ENCODE peak calls at places on chromosomes 2 and 18, in five cellular contexts. A is IMR-90, G is GM04504, K is retina, T is GM20000. P is an unnamed sample.

GRCh38 chr2:159082119-159082518 is 113.7 kb downstream of the TANC1 start:
- DNase-seq in A (no peak), G (no peak), K (no peak), T (no peak), P (no peak)

GRCh38 chr2:112585873-112586477 is 1.6 kb downstream of the CHCHD5 start:
- DNase-seq in A (no peak), G (no peak), K (no peak), T (no peak), P (no peak)

GRCh38 chr18:3054785-3055184 is 41.8 kb upstream of the LPIN2 start:
- DNase-seq in A (no peak), G (no peak), K (no peak), T (no peak), P (no peak)

GRCh38 chr2:9260411-9261037 is 53.9 kb downstream of the ASAP2 start:
- DNase-seq in A (no peak), G (no peak), K (no peak), T (no peak), P (no peak)

GRCh38 chr2:215466097-215466909 is 30.4 kb upstream of the FN1 start:
- DNase-seq in A (peak; percentile 50), G (peak; percentile 33), K (no peak), T (no peak), P (no peak)

GRCh38 chr2:102141915-102142828 is at the start of gene IL1R1:
- DNase-seq in A (peak; percentile 80), G (peak; percentile 72), K (peak; percentile 69), T (peak; percentile 67), P (no peak)

GRCh38 chr18:63963610-63964256 is 6.1 kb upstream of the SERPINB8 start:
- DNase-seq in A (peak; percentile 77), G (peak; percentile 43), K (no peak), T (no peak), P (peak; percentile 49)

GRCh38 chr18:48683197-48683596 is 144.4 kb downstream of the CTIF start:
- DNase-seq in A (no peak), G (no peak), K (no peak), T (no peak), P (no peak)

GRCh38 chr2:173149491-173149890 is 73.8 kb downstream of the MAP3K20 start:
- DNase-seq in A (no peak), G (no peak), K (no peak), T (peak; percentile 63), P (peak; percentile 67)

GRCh38 chr2:96864343-96865091 is 5.4 kb downstream of the SEMA4C start:
- DNase-seq in A (no peak), G (no peak), K (no peak), T (no peak), P (no peak)

GRCh38 chr2:230643576-230644291 is 68.9 kb upstream of the CAB39 start:
- DNase-seq in A (no peak), G (no peak), K (no peak), T (peak; percentile 61), P (peak; percentile 51)

GRCh38 chr2:205712508-205712907 is 30.2 kb downstream of the NRP2 start:
- DNase-seq in A (peak; percentile 92), G (peak; percentile 42), K (no peak), T (no peak), P (no peak)

P was measured in CD8-positive, alpha-beta memory T cell.